ENCODE peak calls at places on chromosomes 4 and X, in ten cellular contexts. Y is erythroblast; D is A549; L is left ventricle myocardium superior; W is germinal center; P is GM23248; Z is T-helper 17 cell; I is neural progenitor cell; G is AG08395; Q is activated CD4-positive, alpha-beta T cell treated with anti-CD3 and anti-CD28 coated beads, Interleukin-2, amount 10 ng/mL, durations not matched to agents 7 days and 5 days. U is an unnamed sample.

GRCh38 chr4:8303485-8304281 is 34.1 kb downstream of the HTRA3 start:
- DNase-seq in Z (no peak), Y (peak; percentile 88), Q (no peak), P (peak; percentile 99), I (peak; percentile 41), D (peak; percentile 89), G (peak; percentile 83), W (no peak), L (no peak), U (peak; percentile 37)

GRCh38 chr4:4254179-4254578 is 6.2 kb upstream of the TMEM128 start:
- DNase-seq in Y (no peak), G (no peak), L (no peak), D (no peak), I (no peak), W (no peak), Q (no peak), P (no peak), Z (no peak), U (no peak)

GRCh38 chr4:76681996-76682395 is 215.9 kb downstream of the SOWAHB start:
- DNase-seq in Z (no peak), I (no peak), L (no peak), P (no peak), W (no peak), D (no peak), G (no peak), Q (no peak), Y (no peak), U (no peak)

GRCh38 chrX:44872319-44872816 is 620 bp upstream of the KDM6A start:
- DNase-seq in Q (peak; percentile 19), Y (peak; percentile 83), D (no peak), W (peak; percentile 48), G (peak; percentile 39), Z (no peak), P (peak; percentile 59), I (no peak), L (no peak), U (peak; percentile 33)

GRCh38 chr4:620201-620600 is 5.2 kb upstream of the PDE6B start:
- DNase-seq in I (no peak), W (no peak), P (no peak), Q (no peak), L (no peak), Y (no peak), D (no peak), G (no peak), Z (no peak), U (no peak)

GRCh38 chr4:106694232-106694631 is 325.7 kb upstream of the GIMD1 start:
- DNase-seq in D (no peak), P (no peak), I (no peak), Q (no peak), G (no peak), Z (no peak), Y (no peak), W (no peak), L (no peak), U (no peak)

GRCh38 chrX:37350034-37350365 is 836 bp downstream of the PRRG1 start:
- DNase-seq in W (no peak), Y (peak; percentile 8), D (peak; percentile 14), G (no peak), Z (no peak), I (no peak), P (peak; percentile 55), L (no peak), Q (no peak), U (no peak)

GRCh38 chr4:85149656-85150055 is 183.2 kb upstream of the WDFY3 start:
- DNase-seq in Y (no peak), I (no peak), W (no peak), G (peak; percentile 18), Z (no peak), Q (no peak), D (no peak), P (peak; percentile 45), L (no peak), U (no peak)

GRCh38 chr4:124144302-124144701 is 568.2 kb downstream of the ANKRD50 start:
- DNase-seq in W (no peak), Q (no peak), Z (no peak), P (peak; percentile 7), I (no peak), D (no peak), Y (no peak), L (no peak), G (peak; percentile 24), U (peak; percentile 26)